ENCODE peak calls at places on chromosomes 12 and 14, in eight cellular contexts. I is HTR-8/SVneo, P is OCI-M1, V is left colon, R is HuH-7.5, W is lower lobe of right lung, M is GM12865, C is sciatic nerve. U is an unnamed sample.

GRCh38 chr14:101865288-101865687 is 99.1 kb upstream of the DYNC1H1 start:
- DNase-seq in C (no peak), R (no peak), V (no peak), P (no peak), M (no peak), I (no peak), W (no peak), U (no peak)

GRCh38 chr12:55724940-55725309 is 3.9 kb downstream of the CD63 start:
- DNase-seq in M (no peak), R (no peak), V (no peak), C (no peak), W (no peak), I (no peak), P (no peak), U (no peak)

GRCh38 chr12:12024958-12025682 is 45.6 kb upstream of the BCL2L14 start:
- DNase-seq in P (no peak), M (peak; percentile 94), R (no peak), W (no peak), C (no peak), V (peak; percentile 69), I (no peak), U (peak; percentile 71)

GRCh38 chr14:100106260-100106659 is 41.0 kb downstream of the EVL start:
- DNase-seq in V (no peak), R (no peak), M (no peak), P (no peak), I (no peak), W (peak; percentile 82), C (no peak), U (no peak)

GRCh38 chr14:21978184-21978998 is 304.8 kb upstream of the OR4E1 start:
- DNase-seq in I (peak; percentile 12), C (no peak), R (peak; percentile 10), V (peak; percentile 43), P (peak; percentile 57), M (peak; percentile 58), W (peak; percentile 51), U (peak; percentile 39)

GRCh38 chr14:103136388-103137271 is 13.4 kb downstream of the TNFAIP2 start:
- DNase-seq in M (no peak), R (no peak), P (peak; percentile 22), I (no peak), C (no peak), W (peak; percentile 64), V (no peak), U (no peak)

GRCh38 chr14:99273724-99274345 is 1.8 kb upstream of the BCL11B start:
- DNase-seq in V (peak; percentile 83), C (no peak), P (no peak), R (no peak), I (no peak), W (no peak), M (no peak), U (peak; percentile 8)

GRCh38 chr14:65972346-65972745 is 513.8 kb upstream of the CCDC196 start:
- DNase-seq in R (no peak), I (no peak), P (no peak), W (no peak), V (no peak), M (no peak), C (no peak), U (no peak)

GRCh38 chr12:5258966-5259365 is 172.9 kb upstream of the NTF3 start:
- DNase-seq in R (no peak), M (no peak), W (no peak), P (no peak), I (no peak), C (no peak), V (no peak), U (no peak)

GRCh38 chr12:1357171-1357570 is 237.2 kb downstream of the FBXL14 start:
- DNase-seq in I (peak; percentile 73), C (no peak), W (no peak), V (no peak), P (no peak), R (no peak), M (no peak), U (no peak)

GRCh38 chr14:99541677-99542470 is 60.7 kb downstream of the CCNK start:
- DNase-seq in W (no peak), M (no peak), V (no peak), C (no peak), R (no peak), P (peak; percentile 57), I (no peak), U (no peak)

GRCh38 chr12:70379856-70380255 is 13.8 kb downstream of the KCNMB4 start:
- DNase-seq in C (no peak), P (peak; percentile 10), I (no peak), V (no peak), M (peak; percentile 5), W (no peak), R (no peak), U (no peak)

GRCh38 chr12:106139422-106140141 is 828 bp upstream of the NUAK1 start:
- DNase-seq in W (peak; percentile 76), I (peak; percentile 80), C (peak; percentile 80), V (peak; percentile 74), M (peak; percentile 9), P (no peak), R (peak; percentile 58), U (peak; percentile 79)

GRCh38 chr14:30799933-30800332 is 74.4 kb upstream of the COCH start:
- DNase-seq in R (no peak), P (no peak), W (no peak), C (no peak), I (no peak), M (peak; percentile 3), V (no peak), U (no peak)

GRCh38 chr14:68810173-68811153 is 17.6 kb upstream of the ZFP36L1 start:
- DNase-seq in M (no peak), C (no peak), W (peak; percentile 65), R (no peak), I (no peak), P (no peak), V (no peak), U (no peak)

GRCh38 chr12:108040968-108041367 is 88.1 kb upstream of the WSCD2 start:
- DNase-seq in R (no peak), M (no peak), V (no peak), C (no peak), I (no peak), P (peak; percentile 70), W (no peak), U (no peak)

GRCh38 chr14:20732950-20733650 is 12.6 kb upstream of the EDDM3A start:
- DNase-seq in W (no peak), M (no peak), P (no peak), I (no peak), R (no peak), C (no peak), V (no peak), U (no peak)

GRCh38 chr12:6592087-6592486 is 15.1 kb downstream of the CHD4 start:
- DNase-seq in P (no peak), M (no peak), V (no peak), W (no peak), I (no peak), R (no peak), C (no peak), U (no peak)

GRCh38 chr14:44846232-44846824 is 115.4 kb downstream of the KLHL28 start:
- DNase-seq in V (no peak), C (no peak), I (peak; percentile 34), M (peak; percentile 54), P (peak; percentile 74), W (no peak), R (no peak), U (no peak)

U was measured in stomach.